ENCODE peak calls at places on chromosomes 11 and 22, in four cellular contexts. One of them, this sample, is unnamed.

GRCh38 chr11:102625163-102625562 is at the start of gene MMP20:
- DNase-seq in mesenchymal stem cell: no peak
- DNase-seq in IMR-90: no peak
- DNase-seq in astrocyte: no peak
- DNase-seq in this sample: no peak

GRCh38 chr11:11435673-11436072 is 82.6 kb upstream of the CSNK2A3 start:
- DNase-seq in IMR-90: no peak
- DNase-seq in mesenchymal stem cell: no peak
- DNase-seq in astrocyte: no peak
- DNase-seq in this sample: no peak

GRCh38 chr11:114354076-114354475 is 46.2 kb downstream of the C11orf71 start:
- DNase-seq in mesenchymal stem cell: peak
- DNase-seq in astrocyte: peak
- DNase-seq in IMR-90: peak
- DNase-seq in this sample: peak

GRCh38 chr22:36339171-36340065 is 48.3 kb downstream of the MYH9 start:
- DNase-seq in mesenchymal stem cell: peak
- DNase-seq in astrocyte: peak
- DNase-seq in IMR-90: peak
- DNase-seq in this sample: peak

GRCh38 chr11:47270331-47271271 is 668 bp downstream of the MADD start:
- DNase-seq in mesenchymal stem cell: peak
- DNase-seq in IMR-90: peak
- DNase-seq in astrocyte: peak
- DNase-seq in this sample: peak

GRCh38 chr22:37406836-37407235 is 20.4 kb downstream of the ELFN2 start:
- DNase-seq in mesenchymal stem cell: no peak
- DNase-seq in IMR-90: no peak
- DNase-seq in astrocyte: no peak
- DNase-seq in this sample: no peak

GRCh38 chr11:19772480-19772879 is 59.8 kb downstream of the NAV2 start:
- DNase-seq in IMR-90: no peak
- DNase-seq in astrocyte: no peak
- DNase-seq in mesenchymal stem cell: no peak
- DNase-seq in this sample: no peak

GRCh38 chr22:42439821-42440674 is 7.8 kb upstream of the NFAM1 start:
- DNase-seq in IMR-90: peak
- DNase-seq in astrocyte: peak
- DNase-seq in mesenchymal stem cell: peak
- DNase-seq in this sample: peak

GRCh38 chr11:24935059-24935458 is 438.2 kb downstream of the LUZP2 start:
- DNase-seq in mesenchymal stem cell: peak
- DNase-seq in astrocyte: no peak
- DNase-seq in IMR-90: peak
- DNase-seq in this sample: no peak
- H3K27ac ChIP-seq in mesenchymal stem cell: no peak
- H3K27ac ChIP-seq in astrocyte: no peak
- H3K27ac ChIP-seq in IMR-90: no peak
- H3K27ac ChIP-seq in this sample: no peak

GRCh38 chr11:119797137-119797611 is 68.2 kb upstream of the NECTIN1 start:
- DNase-seq in mesenchymal stem cell: no peak
- DNase-seq in IMR-90: no peak
- DNase-seq in astrocyte: no peak
- DNase-seq in this sample: no peak

GRCh38 chr11:119800171-119800570 is 71.2 kb upstream of the NECTIN1 start:
- DNase-seq in mesenchymal stem cell: no peak
- DNase-seq in IMR-90: no peak
- DNase-seq in astrocyte: peak
- DNase-seq in this sample: no peak

GRCh38 chr11:119798656-119799055 is 69.7 kb upstream of the NECTIN1 start:
- DNase-seq in astrocyte: no peak
- DNase-seq in mesenchymal stem cell: no peak
- DNase-seq in IMR-90: no peak
- DNase-seq in this sample: no peak

GRCh38 chr11:119796363-119797060 is 67.5 kb upstream of the NECTIN1 start:
- DNase-seq in astrocyte: no peak
- DNase-seq in mesenchymal stem cell: no peak
- DNase-seq in IMR-90: no peak
- DNase-seq in this sample: no peak

DNA sequence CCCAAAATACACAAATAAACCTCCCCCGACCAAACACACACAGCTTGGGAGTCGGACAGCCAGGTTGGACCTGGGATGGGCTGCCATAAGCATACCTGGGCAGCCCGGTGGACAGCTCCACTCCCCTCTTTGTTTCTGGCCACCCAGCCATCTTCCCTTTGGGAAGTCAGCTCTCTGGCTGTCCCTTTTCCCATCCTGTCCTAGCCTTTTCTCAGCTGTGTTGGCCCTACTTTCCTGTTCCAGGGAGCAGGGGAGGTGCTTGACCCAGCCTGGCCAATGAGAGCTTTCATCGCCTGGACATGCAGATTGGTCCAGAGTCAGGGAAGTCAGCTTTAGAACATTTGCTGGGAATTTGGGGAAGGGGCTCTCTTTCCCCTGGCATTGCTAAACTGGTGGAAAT is 68.7 kb upstream of the NECTIN1 start:
- DNase-seq in IMR-90: no peak
- DNase-seq in mesenchymal stem cell: no peak
- DNase-seq in astrocyte: no peak
- DNase-seq in this sample: no peak
- H2AFZ ChIP-seq in IMR-90: no peak
- H2AFZ ChIP-seq in mesenchymal stem cell: no peak
- H2AFZ ChIP-seq in astrocyte: no peak
- H2AFZ ChIP-seq in this sample: no peak

GRCh38 chr11:96137357-96137756 is 205.6 kb downstream of the MAML2 start:
- DNase-seq in mesenchymal stem cell: no peak
- DNase-seq in IMR-90: no peak
- DNase-seq in astrocyte: no peak
- DNase-seq in this sample: no peak

GRCh38 chr11:96132437-96132836 is 208.5 kb upstream of the MTMR2 start:
- DNase-seq in astrocyte: no peak
- DNase-seq in mesenchymal stem cell: peak
- DNase-seq in IMR-90: peak
- DNase-seq in this sample: no peak

GRCh38 chr11:96139692-96140091 is 203.3 kb downstream of the MAML2 start:
- DNase-seq in mesenchymal stem cell: no peak
- DNase-seq in IMR-90: no peak
- DNase-seq in astrocyte: no peak
- DNase-seq in this sample: no peak

GRCh38 chr11:96134622-96135021 is 208.4 kb downstream of the MAML2 start:
- DNase-seq in astrocyte: no peak
- DNase-seq in mesenchymal stem cell: peak
- DNase-seq in IMR-90: peak
- DNase-seq in this sample: peak

DNA sequence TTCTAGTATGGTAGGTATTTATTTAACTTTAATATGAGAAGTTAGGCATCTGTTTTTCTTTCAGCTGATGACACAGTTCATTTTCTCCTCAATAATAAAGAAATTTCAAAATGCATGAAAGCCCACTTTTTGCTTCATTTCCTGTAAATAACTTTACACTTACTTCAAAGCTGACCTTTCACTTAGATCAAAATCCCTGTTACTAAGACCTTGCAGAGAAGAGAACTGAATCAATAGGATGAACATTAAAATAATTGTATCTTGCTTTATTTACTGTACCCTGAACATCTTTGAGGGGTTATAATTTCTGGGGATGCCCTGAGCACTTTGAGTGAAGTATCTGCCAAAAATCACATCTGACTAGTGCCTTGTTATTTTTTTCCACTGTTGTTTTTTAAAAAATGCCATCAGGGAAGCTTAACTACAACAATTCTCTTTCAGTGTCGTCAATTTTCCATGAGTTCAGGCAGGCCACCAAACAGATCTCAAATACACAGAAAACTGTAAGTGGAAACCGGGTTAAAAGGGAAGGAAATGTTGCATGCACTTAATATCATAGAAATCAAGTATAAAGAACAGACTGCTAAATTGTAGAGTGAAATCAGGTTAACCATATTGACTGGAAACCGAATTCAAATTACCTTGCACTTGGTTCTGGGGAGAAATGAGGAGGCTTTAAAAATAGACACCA is 206.2 kb downstream of the MAML2 start:
- DNase-seq in astrocyte: no peak
- DNase-seq in mesenchymal stem cell: no peak
- DNase-seq in IMR-90: no peak
- DNase-seq in this sample: no peak
- H3K27ac ChIP-seq in astrocyte: peak
- H3K27ac ChIP-seq in mesenchymal stem cell: no peak
- H3K27ac ChIP-seq in IMR-90: peak
- H3K27ac ChIP-seq in this sample: no peak

GRCh38 chr22:49638788-49639187 is 188.9 kb downstream of the BRD1 start:
- DNase-seq in IMR-90: no peak
- DNase-seq in astrocyte: peak
- DNase-seq in mesenchymal stem cell: no peak
- DNase-seq in this sample: no peak
- H2AFZ ChIP-seq in IMR-90: no peak
- H2AFZ ChIP-seq in astrocyte: no peak
- H2AFZ ChIP-seq in mesenchymal stem cell: no peak
- H2AFZ ChIP-seq in this sample: no peak

GRCh38 chr11:120184371-120184945 is 26.4 kb upstream of the OAF start:
- DNase-seq in astrocyte: no peak
- DNase-seq in IMR-90: no peak
- DNase-seq in mesenchymal stem cell: no peak
- DNase-seq in this sample: no peak

GRCh38 chr11:120185678-120186407 is 25.0 kb upstream of the OAF start:
- DNase-seq in mesenchymal stem cell: no peak
- DNase-seq in IMR-90: no peak
- DNase-seq in astrocyte: no peak
- DNase-seq in this sample: no peak

GRCh38 chr11:120186799-120187591 is 23.8 kb upstream of the OAF start:
- DNase-seq in astrocyte: peak
- DNase-seq in mesenchymal stem cell: no peak
- DNase-seq in IMR-90: peak
- DNase-seq in this sample: peak

GRCh38 chr11:120184946-120185677 is 25.7 kb upstream of the OAF start:
- DNase-seq in mesenchymal stem cell: peak
- DNase-seq in astrocyte: no peak
- DNase-seq in IMR-90: peak
- DNase-seq in this sample: no peak

GRCh38 chr11:120186408-120186798 is 24.4 kb upstream of the OAF start:
- DNase-seq in IMR-90: no peak
- DNase-seq in mesenchymal stem cell: no peak
- DNase-seq in astrocyte: no peak
- DNase-seq in this sample: no peak
- H3K27ac ChIP-seq in IMR-90: no peak
- H3K27ac ChIP-seq in mesenchymal stem cell: no peak
- H3K27ac ChIP-seq in astrocyte: no peak
- H3K27ac ChIP-seq in this sample: no peak

DNA sequence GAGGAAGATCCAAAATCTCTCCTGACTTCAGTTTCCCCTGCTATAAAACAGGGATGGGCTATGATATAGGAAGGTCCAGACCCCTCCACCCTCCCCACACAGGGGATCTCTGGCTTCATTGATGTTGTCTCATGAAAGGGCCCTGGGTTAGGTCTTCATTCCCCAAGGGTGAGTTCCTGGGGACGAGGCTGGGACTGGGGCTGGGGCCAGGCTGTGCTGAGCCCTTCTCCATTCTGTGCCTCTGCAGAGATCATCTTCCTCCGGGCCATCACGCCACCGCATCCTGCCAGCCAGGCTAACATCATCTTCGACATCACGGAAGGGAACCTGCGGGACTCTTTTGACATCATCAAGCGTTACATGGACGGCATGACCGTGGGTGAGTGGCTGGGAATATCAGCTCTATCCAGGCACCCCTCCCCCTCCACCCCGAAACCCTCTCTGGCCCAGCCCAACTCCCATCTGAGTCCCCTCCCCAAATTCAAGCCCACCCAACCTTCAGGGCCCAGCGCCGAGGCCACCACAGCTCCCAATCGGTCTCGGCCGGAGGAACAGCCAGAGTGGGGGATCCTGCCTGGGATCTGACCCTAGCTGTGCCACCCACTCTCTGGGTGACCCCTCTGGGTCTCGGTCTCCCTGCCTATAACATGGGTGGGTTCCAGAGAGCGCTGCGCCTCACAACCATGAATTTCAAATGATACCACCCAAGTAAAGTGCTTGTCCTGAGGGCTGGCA is 74.2 kb downstream of the FBLN1 start:
- DNase-seq in astrocyte: no peak
- DNase-seq in IMR-90: no peak
- DNase-seq in mesenchymal stem cell: no peak
- DNase-seq in this sample: no peak
- H2AFZ ChIP-seq in astrocyte: no peak
- H2AFZ ChIP-seq in IMR-90: no peak
- H2AFZ ChIP-seq in mesenchymal stem cell: no peak
- H2AFZ ChIP-seq in this sample: no peak

This sample was measured in mammary epithelial cell.